ENCODE peak calls at places on chromosome 9, in nine cellular contexts. J is head of caudate nucleus; T is occipital lobe; F is LoVo; M is Right ventricle myocardium superior; N is A549; D is activated T-cell treated with anti-CD3 and anti-CD28 coated beads, Interleukin-2, amount 50 U/mL, for 72 hours; X is fibroblast of the aortic adventitia; G is AG09319. E is an unnamed sample.

GRCh38 chr9:69168709-69169217 is 5.3 kb upstream of the TJP2 start:
- DNase-seq in J (no peak), T (no peak), F (no peak), M (no peak), N (no peak), D (peak; percentile 81), X (peak; percentile 43), G (no peak), E (no peak)

GRCh38 chr9:2473691-2474090 is 147.9 kb upstream of the VLDLR start:
- DNase-seq in J (no peak), T (no peak), F (no peak), M (no peak), N (no peak), D (no peak), X (no peak), G (no peak), E (no peak)

GRCh38 chr9:80648336-80648735 is 1041.0 kb downstream of the TLE1 start:
- DNase-seq in J (no peak), T (no peak), F (no peak), M (no peak), N (no peak), D (no peak), X (peak; percentile 69), G (no peak), E (no peak)

GRCh38 chr9:90189306-90189705 is 453.3 kb downstream of the DIRAS2 start:
- DNase-seq in J (no peak), T (no peak), F (no peak), M (no peak), N (no peak), D (no peak), X (no peak), G (no peak), E (no peak)

GRCh38 chr9:129178983-129179382 is 922 bp upstream of the IER5L start:
- DNase-seq in J (no peak), T (no peak), F (no peak), M (no peak), N (no peak), D (no peak), X (no peak), G (no peak), E (no peak)

GRCh38 chr9:121707477-121708424 is 56.3 kb downstream of the DAB2IP start:
- DNase-seq in J (no peak), T (no peak), F (no peak), M (no peak), N (no peak), D (peak; percentile 9), X (no peak), G (no peak), E (no peak)

GRCh38 chr9:19748278-19749126 is 40.3 kb downstream of the SLC24A2 start:
- DNase-seq in J (no peak), T (no peak), F (no peak), M (no peak), N (peak; percentile 18), D (no peak), X (peak; percentile 4), G (no peak), E (no peak)

GRCh38 chr9:137621131-137621757 is 2.4 kb downstream of the EHMT1 start:
- DNase-seq in J (no peak), T (no peak), F (no peak), M (no peak), N (peak; percentile 51), D (no peak), X (no peak), G (no peak), E (no peak)

GRCh38 chr9:33350310-33350709 is 52.1 kb downstream of the AQP7 start:
- DNase-seq in J (no peak), T (no peak), F (no peak), M (no peak), N (peak; percentile 74), D (no peak), X (peak; percentile 88), G (peak; percentile 80), E (no peak)

GRCh38 chr9:70407081-70407503 is 7.4 kb downstream of the KLF9 start:
- DNase-seq in J (no peak), T (no peak), F (no peak), M (no peak), N (peak; percentile 35), D (no peak), X (peak; percentile 98), G (peak; percentile 92), E (no peak)

GRCh38 chr9:113548221-113549041 is 84.9 kb downstream of the RGS3 start:
- DNase-seq in J (peak; percentile 69), T (peak; percentile 31), F (no peak), M (peak; percentile 84), N (no peak), D (peak; percentile 11), X (peak; percentile 81), G (no peak), E (peak; percentile 40)

GRCh38 chr9:22278426-22278825 is 168.2 kb upstream of the DMRTA1 start:
- DNase-seq in J (no peak), T (no peak), F (no peak), M (no peak), N (no peak), D (no peak), X (peak; percentile 14), G (no peak), E (no peak)

GRCh38 chr9:91953723-91954122 is 3.7 kb upstream of the ROR2 start:
- DNase-seq in J (no peak), T (no peak), F (no peak), M (no peak), N (no peak), D (no peak), X (no peak), G (no peak), E (no peak)

GRCh38 chr9:124220551-124221451 is 36.9 kb upstream of the NEK6 start:
- DNase-seq in J (peak; percentile 44), T (no peak), F (no peak), M (no peak), N (peak; percentile 39), D (no peak), X (peak; percentile 68), G (no peak), E (no peak)

GRCh38 chr9:77163889-77164288 is 13.4 kb upstream of the VPS13A start:
- DNase-seq in J (no peak), T (no peak), F (no peak), M (no peak), N (no peak), D (no peak), X (peak; percentile 86), G (peak; percentile 22), E (no peak)

GRCh38 chr9:115353681-115354080 is 235.7 kb upstream of the TNC start:
- DNase-seq in J (no peak), T (no peak), F (no peak), M (no peak), N (no peak), D (no peak), X (no peak), G (no peak), E (no peak)

GRCh38 chr9:132534832-132535231 is 47.6 kb upstream of the BARHL1 start:
- DNase-seq in J (no peak), T (no peak), F (no peak), M (no peak), N (no peak), D (no peak), X (no peak), G (no peak), E (no peak)

GRCh38 chr9:134458111-134458845 is 132.0 kb downstream of the RXRA start:
- DNase-seq in J (no peak), T (no peak), F (no peak), M (no peak), N (no peak), D (no peak), X (peak; percentile 55), G (no peak), E (no peak)

GRCh38 chr9:95940265-95940664 is 64.8 kb downstream of the ERCC6L2 start:
- DNase-seq in J (no peak), T (no peak), F (no peak), M (no peak), N (no peak), D (no peak), X (peak; percentile 11), G (no peak), E (no peak)

GRCh38 chr9:94139672-94140417 is 55.6 kb downstream of the PTPDC1 start:
- DNase-seq in J (no peak), T (peak; percentile 15), F (peak; percentile 65), M (peak; percentile 88), N (peak; percentile 71), D (no peak), X (peak; percentile 98), G (peak; percentile 99), E (no peak)

GRCh38 chr9:34546834-34547827 is 24.3 kb upstream of the ENHO start:
- DNase-seq in J (peak; percentile 89), T (peak; percentile 36), F (peak; percentile 48), M (peak; percentile 75), N (peak; percentile 78), D (peak; percentile 73), X (peak; percentile 74), G (no peak), E (peak; percentile 64)

GRCh38 chr9:95845751-95846150 is 29.7 kb upstream of the ERCC6L2 start:
- DNase-seq in J (no peak), T (no peak), F (no peak), M (no peak), N (no peak), D (no peak), X (no peak), G (peak; percentile 71), E (no peak)

GRCh38 chr9:126215486-126215885 is 111.1 kb upstream of the MVB12B start:
- DNase-seq in J (no peak), T (no peak), F (no peak), M (no peak), N (no peak), D (no peak), X (no peak), G (no peak), E (no peak)

GRCh38 chr9:125142560-125143376 is 560 bp downstream of the SCAI start:
- DNase-seq in J (peak; percentile 32), T (no peak), F (no peak), M (no peak), N (no peak), D (peak; percentile 24), X (no peak), G (no peak), E (no peak)